ENCODE peak calls at places on chromosomes 3 and 15, in four cellular contexts. One of them, this sample, is unnamed.

GRCh38 chr3:45008117-45008516 is 18.0 kb upstream of the CLEC3B start:
- DNase-seq in uterus: no peak
- DNase-seq in astrocyte: peak
- DNase-seq in astrocyte of the spinal cord: no peak
- DNase-seq in this sample: no peak

GRCh38 chr3:4647411-4647810 is 154.3 kb downstream of the ITPR1 start:
- DNase-seq in astrocyte: no peak
- DNase-seq in astrocyte of the spinal cord: no peak
- DNase-seq in uterus: no peak
- DNase-seq in this sample: no peak

GRCh38 chr15:99481406-99481805 is 84.4 kb upstream of the MEF2A start:
- DNase-seq in uterus: no peak
- DNase-seq in astrocyte of the spinal cord: no peak
- DNase-seq in astrocyte: no peak
- DNase-seq in this sample: no peak

GRCh38 chr15:58433597-58434333 is 2.0 kb downstream of the LIPC start:
- DNase-seq in astrocyte: no peak
- DNase-seq in uterus: no peak
- DNase-seq in astrocyte of the spinal cord: peak
- DNase-seq in this sample: no peak

GRCh38 chr3:39752019-39752637 is 57.3 kb upstream of the MYRIP start:
- DNase-seq in astrocyte of the spinal cord: no peak
- DNase-seq in uterus: no peak
- DNase-seq in astrocyte: no peak
- DNase-seq in this sample: no peak

GRCh38 chr3:100226712-100227429 is 33.9 kb upstream of the TBC1D23 start:
- DNase-seq in astrocyte of the spinal cord: peak
- DNase-seq in astrocyte: peak
- DNase-seq in uterus: no peak
- DNase-seq in this sample: no peak

GRCh38 chr3:119323401-119324107 is 29.4 kb downstream of the ARHGAP31 start:
- DNase-seq in astrocyte of the spinal cord: no peak
- DNase-seq in uterus: no peak
- DNase-seq in astrocyte: no peak
- DNase-seq in this sample: no peak

GRCh38 chr3:131655076-131655685 is 152.4 kb upstream of the MRPL3 start:
- DNase-seq in astrocyte of the spinal cord: no peak
- DNase-seq in uterus: no peak
- DNase-seq in astrocyte: no peak
- DNase-seq in this sample: no peak

GRCh38 chr3:27431116-27431515 is 53.1 kb downstream of the SLC4A7 start:
- DNase-seq in astrocyte of the spinal cord: peak
- DNase-seq in uterus: no peak
- DNase-seq in astrocyte: peak
- DNase-seq in this sample: no peak

GRCh38 chr15:63490345-63491034 is 13.9 kb upstream of the USP3 start:
- DNase-seq in astrocyte of the spinal cord: no peak
- DNase-seq in uterus: no peak
- DNase-seq in astrocyte: no peak
- DNase-seq in this sample: no peak

GRCh38 chr15:28995193-28995592 is 109.4 kb downstream of the APBA2 start:
- DNase-seq in astrocyte: no peak
- DNase-seq in uterus: no peak
- DNase-seq in astrocyte of the spinal cord: no peak
- DNase-seq in this sample: no peak

GRCh38 chr15:70669966-70670658 is 93.2 kb downstream of the UACA start:
- DNase-seq in astrocyte: no peak
- DNase-seq in astrocyte of the spinal cord: no peak
- DNase-seq in uterus: peak
- DNase-seq in this sample: no peak

GRCh38 chr3:151314593-151314992 is 2.0 kb downstream of the GPR87 start:
- DNase-seq in astrocyte of the spinal cord: no peak
- DNase-seq in uterus: no peak
- DNase-seq in astrocyte: no peak
- DNase-seq in this sample: no peak

GRCh38 chr15:94858449-94858848 is 627.1 kb downstream of the MCTP2 start:
- DNase-seq in astrocyte of the spinal cord: no peak
- DNase-seq in uterus: no peak
- DNase-seq in astrocyte: no peak
- DNase-seq in this sample: no peak

GRCh38 chr3:138399766-138400165 is 34.6 kb upstream of the ESYT3 start:
- DNase-seq in uterus: no peak
- DNase-seq in astrocyte: no peak
- DNase-seq in astrocyte of the spinal cord: no peak
- DNase-seq in this sample: no peak

GRCh38 chr3:118863731-118864322 is 170.8 kb downstream of the IGSF11 start:
- DNase-seq in uterus: no peak
- DNase-seq in astrocyte of the spinal cord: no peak
- DNase-seq in astrocyte: no peak
- DNase-seq in this sample: no peak

GRCh38 chr15:26521142-26521541 is 251.7 kb downstream of the GABRB3 start:
- DNase-seq in astrocyte of the spinal cord: no peak
- DNase-seq in uterus: no peak
- DNase-seq in astrocyte: no peak
- DNase-seq in this sample: no peak

GRCh38 chr3:9947025-9947995 is 4.9 kb downstream of the PRRT3 start:
- DNase-seq in uterus: peak
- DNase-seq in astrocyte of the spinal cord: peak
- DNase-seq in astrocyte: peak
- DNase-seq in this sample: no peak

GRCh38 chr3:188259611-188260010 is 105.7 kb downstream of the LPP start:
- DNase-seq in astrocyte of the spinal cord: no peak
- DNase-seq in astrocyte: no peak
- DNase-seq in uterus: no peak
- DNase-seq in this sample: no peak

GRCh38 chr3:132964267-132964666 is 73.9 kb upstream of the TMEM108 start:
- DNase-seq in astrocyte of the spinal cord: no peak
- DNase-seq in uterus: no peak
- DNase-seq in astrocyte: no peak
- DNase-seq in this sample: no peak

GRCh38 chr3:181176610-181177009 is 187.1 kb upstream of the DNAJC19 start:
- DNase-seq in uterus: no peak
- DNase-seq in astrocyte: peak
- DNase-seq in astrocyte of the spinal cord: peak
- DNase-seq in this sample: no peak

GRCh38 chr3:171458056-171458856 is 1.9 kb downstream of the TNIK start:
- DNase-seq in uterus: no peak
- DNase-seq in astrocyte: no peak
- DNase-seq in astrocyte of the spinal cord: no peak
- DNase-seq in this sample: no peak

GRCh38 chr3:27607370-27607769 is 114.8 kb downstream of the EOMES start:
- DNase-seq in astrocyte: no peak
- DNase-seq in uterus: no peak
- DNase-seq in astrocyte of the spinal cord: peak
- DNase-seq in this sample: no peak

GRCh38 chr3:173663664-173664063 is 266.1 kb downstream of the NLGN1 start:
- DNase-seq in astrocyte: peak
- DNase-seq in uterus: no peak
- DNase-seq in astrocyte of the spinal cord: no peak
- DNase-seq in this sample: no peak

GRCh38 chr3:81300324-81300927 is 461.0 kb downstream of the GBE1 start:
- DNase-seq in astrocyte: no peak
- DNase-seq in uterus: no peak
- DNase-seq in astrocyte of the spinal cord: no peak
- DNase-seq in this sample: no peak

GRCh38 chr3:81301230-81301629 is 460.2 kb downstream of the GBE1 start:
- DNase-seq in uterus: no peak
- DNase-seq in astrocyte of the spinal cord: no peak
- DNase-seq in astrocyte: no peak
- DNase-seq in this sample: no peak

GRCh38 chr3:81302045-81302444 is 459.4 kb downstream of the GBE1 start:
- DNase-seq in uterus: no peak
- DNase-seq in astrocyte of the spinal cord: peak
- DNase-seq in astrocyte: peak
- DNase-seq in this sample: peak

GRCh38 chr3:81299486-81299885 is 462.0 kb downstream of the GBE1 start:
- DNase-seq in astrocyte: no peak
- DNase-seq in astrocyte of the spinal cord: no peak
- DNase-seq in uterus: no peak
- DNase-seq in this sample: no peak

DNA sequence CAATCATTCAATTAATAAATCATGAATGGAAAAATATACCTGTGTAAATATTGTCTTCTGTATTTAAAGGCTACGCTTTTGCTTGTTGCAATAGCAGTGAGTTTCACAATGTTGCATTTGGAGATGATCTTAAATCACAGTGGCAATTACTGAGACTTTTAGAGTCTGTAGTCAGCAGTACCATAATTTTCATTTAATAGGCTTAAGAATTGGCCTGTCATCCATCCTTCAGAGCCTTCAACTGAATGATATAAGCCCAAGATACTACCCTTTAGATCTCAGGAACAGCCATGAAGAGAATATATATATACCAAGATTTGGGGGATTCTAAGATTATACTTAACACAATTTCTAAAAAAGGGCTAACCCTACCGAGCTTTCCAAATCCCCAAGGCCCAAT is 458.1 kb downstream of the GBE1 start:
- DNase-seq in astrocyte: no peak
- DNase-seq in uterus: no peak
- DNase-seq in astrocyte of the spinal cord: no peak
- DNase-seq in this sample: no peak
- TF ChIP-seq CTCF in astrocyte: no peak
- TF ChIP-seq CTCF in uterus: no peak
- TF ChIP-seq CTCF in astrocyte of the spinal cord: no peak
- TF ChIP-seq CTCF in this sample: no peak

GRCh38 chr3:11136871-11137626 is 17.2 kb upstream of the HRH1 start:
- DNase-seq in astrocyte of the spinal cord: peak
- DNase-seq in uterus: peak
- DNase-seq in astrocyte: peak
- DNase-seq in this sample: no peak
- H3K4me3 ChIP-seq in astrocyte of the spinal cord: peak
- H3K4me3 ChIP-seq in uterus: peak
- H3K4me3 ChIP-seq in astrocyte: peak
- H3K4me3 ChIP-seq in this sample: no peak

GRCh38 chr3:55481918-55482495 is 5.1 kb downstream of the WNT5A start:
- DNase-seq in astrocyte: peak
- DNase-seq in astrocyte of the spinal cord: peak
- DNase-seq in uterus: peak
- DNase-seq in this sample: no peak
- TF ChIP-seq CTCF in astrocyte: peak
- TF ChIP-seq CTCF in astrocyte of the spinal cord: peak
- TF ChIP-seq CTCF in uterus: peak
- TF ChIP-seq CTCF in this sample: peak

DNA sequence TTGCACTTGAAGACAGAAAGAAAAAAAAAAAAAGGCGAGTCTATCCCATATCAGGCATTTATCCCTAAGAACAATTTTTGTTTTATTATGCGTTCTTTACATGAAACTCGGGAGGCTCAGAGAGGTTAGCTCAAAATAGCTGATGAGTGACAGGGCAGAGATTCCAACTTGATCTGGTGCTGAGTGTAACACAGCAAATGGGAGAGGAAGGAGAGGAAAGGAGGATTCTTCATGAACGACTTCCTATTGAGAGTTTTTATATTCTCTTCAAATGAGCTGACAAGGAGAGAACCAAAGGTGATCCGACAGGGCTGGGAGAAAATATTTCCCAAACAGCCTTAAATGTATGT is 157.2 kb upstream of the FRMD4B start:
- DNase-seq in astrocyte: no peak
- DNase-seq in astrocyte of the spinal cord: no peak
- DNase-seq in uterus: no peak
- DNase-seq in this sample: no peak
- H3K4me3 ChIP-seq in astrocyte: no peak
- H3K4me3 ChIP-seq in astrocyte of the spinal cord: no peak
- H3K4me3 ChIP-seq in uterus: peak
- H3K4me3 ChIP-seq in this sample: no peak

GRCh38 chr15:91225728-91226127 is 125.7 kb downstream of the SV2B start:
- DNase-seq in uterus: no peak
- DNase-seq in astrocyte of the spinal cord: no peak
- DNase-seq in astrocyte: no peak
- DNase-seq in this sample: no peak

GRCh38 chr15:91224750-91225380 is 124.8 kb downstream of the SV2B start:
- DNase-seq in astrocyte: peak
- DNase-seq in astrocyte of the spinal cord: peak
- DNase-seq in uterus: no peak
- DNase-seq in this sample: peak

GRCh38 chr15:91228391-91228790 is 128.3 kb downstream of the SV2B start:
- DNase-seq in astrocyte of the spinal cord: no peak
- DNase-seq in uterus: no peak
- DNase-seq in astrocyte: no peak
- DNase-seq in this sample: no peak

GRCh38 chr15:91227062-91227461 is 127.0 kb downstream of the SV2B start:
- DNase-seq in uterus: no peak
- DNase-seq in astrocyte of the spinal cord: no peak
- DNase-seq in astrocyte: no peak
- DNase-seq in this sample: no peak

GRCh38 chr15:91228890-91229289 is 128.8 kb downstream of the SV2B start:
- DNase-seq in astrocyte: no peak
- DNase-seq in uterus: no peak
- DNase-seq in astrocyte of the spinal cord: no peak
- DNase-seq in this sample: no peak
- TF ChIP-seq CTCF in astrocyte: no peak
- TF ChIP-seq CTCF in uterus: no peak
- TF ChIP-seq CTCF in astrocyte of the spinal cord: no peak
- TF ChIP-seq CTCF in this sample: no peak

GRCh38 chr15:60391722-60392340 is 6.0 kb downstream of the ANXA2 start:
- DNase-seq in astrocyte: no peak
- DNase-seq in uterus: no peak
- DNase-seq in astrocyte of the spinal cord: peak
- DNase-seq in this sample: no peak
- H3K4me3 ChIP-seq in astrocyte: peak
- H3K4me3 ChIP-seq in uterus: no peak
- H3K4me3 ChIP-seq in astrocyte of the spinal cord: peak
- H3K4me3 ChIP-seq in this sample: no peak

GRCh38 chr3:194687638-194688206 is 2.0 kb downstream of the FAM43A start:
- DNase-seq in uterus: peak
- DNase-seq in astrocyte: peak
- DNase-seq in astrocyte of the spinal cord: peak
- DNase-seq in this sample: no peak
- TF ChIP-seq CTCF in uterus: peak
- TF ChIP-seq CTCF in astrocyte: peak
- TF ChIP-seq CTCF in astrocyte of the spinal cord: peak
- TF ChIP-seq CTCF in this sample: peak